ENCODE peak calls at places on chromosomes 2 and 18, in seven cellular contexts. S is neural crest cell; M is renal cortical epithelial cell; G is ovary; T is stimulated activated naive CD8-positive, alpha-beta T cell treated with anti-CD3 and anti-CD28 coated beads, Interleukin-15, Interleukin-2, amounts not matched to agents 100 U/mL and 50 U/mL, for 24 hours; L is ELR; H is B cell. O is an unnamed sample.

GRCh38 chr2:220670461-220670979 is 901.6 kb downstream of the EPHA4 start:
- DNase-seq in S (no peak), M (peak), G (no peak), T (no peak), L (no peak), H (no peak), O (peak)

GRCh38 chr18:58005036-58005435 is 39.0 kb upstream of the NEDD4L start:
- DNase-seq in S (no peak), M (peak), G (no peak), T (no peak), L (peak), H (no peak), O (no peak)

GRCh38 chr2:206232287-206233035 is 42.0 kb upstream of the ZDBF2 start:
- DNase-seq in S (no peak), M (no peak), G (no peak), T (no peak), L (no peak), H (no peak), O (no peak)

GRCh38 chr2:29117636-29118303 is 2.6 kb downstream of the CLIP4 start:
- DNase-seq in S (no peak), M (peak), G (no peak), T (no peak), L (peak), H (no peak), O (no peak)

GRCh38 chr2:213545964-213546363 is 261.7 kb downstream of the SPAG16 start:
- DNase-seq in S (no peak), M (no peak), G (no peak), T (no peak), L (no peak), H (no peak), O (no peak)

GRCh38 chr2:190819835-190820234 is 60.8 kb upstream of the GLS start:
- DNase-seq in S (no peak), M (no peak), G (no peak), T (no peak), L (peak), H (no peak), O (no peak)

GRCh38 chr18:63063171-63063570 is 256.4 kb downstream of the BCL2 start:
- DNase-seq in S (no peak), M (no peak), G (no peak), T (no peak), L (peak), H (no peak), O (no peak)

GRCh38 chr18:9810216-9810804 is 75.5 kb upstream of the TXNDC2 start:
- DNase-seq in S (no peak), M (no peak), G (no peak), T (no peak), L (no peak), H (no peak), O (no peak)

GRCh38 chr2:11746807-11747459 is 501 bp downstream of the LPIN1 start:
- DNase-seq in S (no peak), M (peak), G (peak), T (peak), L (peak), H (no peak), O (no peak)

GRCh38 chr18:11885278-11885991 is 22.7 kb downstream of the MPPE1 start:
- DNase-seq in S (no peak), M (peak), G (no peak), T (no peak), L (no peak), H (no peak), O (no peak)

GRCh38 chr2:158781562-158781961 is 13.6 kb upstream of the DAPL1 start:
- DNase-seq in S (no peak), M (peak), G (no peak), T (no peak), L (peak), H (no peak), O (no peak)

GRCh38 chr2:71880846-71881610 is 266.6 kb downstream of the CYP26B1 start:
- DNase-seq in S (no peak), M (peak), G (no peak), T (no peak), L (peak), H (no peak), O (no peak)

GRCh38 chr2:218897394-218898108 is 16.9 kb downstream of the WNT10A start:
- DNase-seq in S (no peak), M (no peak), G (no peak), T (peak), L (no peak), H (no peak), O (no peak)

GRCh38 chr2:556494-556893 is 120.7 kb downstream of the TMEM18 start:
- DNase-seq in S (no peak), M (no peak), G (no peak), T (no peak), L (no peak), H (no peak), O (no peak)

GRCh38 chr18:9869713-9870430 is 15.9 kb upstream of the TXNDC2 start:
- DNase-seq in S (no peak), M (peak), G (peak), T (no peak), L (peak), H (no peak), O (no peak)